ENCODE peak calls at places on chromosomes 4 and X, in eight cellular contexts. A is cardiac muscle cell, B is thyroid gland, L is right lobe of liver, H is AG09309, O is astrocyte of the spinal cord, J is ovary, P is psoas muscle. N is an unnamed sample.

GRCh38 chr4:181432347-181432746 is 810.9 kb upstream of the TENM3 start:
- DNase-seq in O (no peak), A (peak), L (no peak), B (no peak), P (no peak), H (no peak), J (no peak), N (no peak)

GRCh38 chrX:123817288-123817894 is 42.5 kb upstream of the XIAP start:
- DNase-seq in O (no peak), H (no peak), J (no peak), B (no peak), A (no peak), L (peak), P (no peak), N (no peak)

GRCh38 chr4:171676555-171677215 is 136.5 kb upstream of the GALNTL6 start:
- DNase-seq in J (no peak), H (no peak), P (no peak), B (no peak), L (no peak), O (no peak), A (no peak), N (no peak)

GRCh38 chrX:18036394-18036793 is 175.3 kb upstream of the RAI2 start:
- DNase-seq in J (no peak), P (no peak), B (no peak), H (no peak), A (no peak), L (no peak), O (no peak), N (no peak)

GRCh38 chrX:3659761-3660160 is 53.7 kb downstream of the PRKX start:
- DNase-seq in B (no peak), O (peak), H (no peak), J (no peak), A (no peak), P (no peak), L (no peak), N (no peak)

GRCh38 chrX:118228041-118228440 is 111.4 kb upstream of the KLHL13 start:
- DNase-seq in L (no peak), P (no peak), O (peak), B (no peak), A (no peak), H (no peak), J (no peak), N (no peak)

GRCh38 chrX:31199770-31200114 is 127.9 kb upstream of the FTHL17 start:
- DNase-seq in L (no peak), P (no peak), A (no peak), B (no peak), J (no peak), O (no peak), H (no peak), N (no peak)

GRCh38 chrX:115642895-115643530 is 82.0 kb downstream of the PLS3 start:
- DNase-seq in H (peak), O (peak), B (peak), J (no peak), P (no peak), L (no peak), A (peak), N (no peak)

GRCh38 chrX:37350034-37350365 is 836 bp downstream of the PRRG1 start:
- DNase-seq in L (peak), O (peak), A (no peak), J (no peak), B (peak), H (no peak), P (no peak), N (no peak)

GRCh38 chr4:37792241-37792640 is 34.2 kb upstream of the PGM2 start:
- DNase-seq in P (no peak), H (no peak), A (no peak), L (no peak), O (no peak), B (no peak), J (no peak), N (no peak)

GRCh38 chr4:185880571-185880970 is 68.6 kb upstream of the SORBS2 start:
- DNase-seq in A (no peak), J (no peak), B (no peak), H (no peak), O (no peak), P (no peak), L (no peak), N (no peak)

GRCh38 chr4:54439831-54440243 is 210.7 kb downstream of the PDGFRA start:
- DNase-seq in B (peak), O (peak), H (peak), A (no peak), J (no peak), L (peak), P (peak), N (no peak)

GRCh38 chr4:108175966-108176365 is 7.2 kb upstream of the LEF1 start:
- DNase-seq in A (no peak), B (no peak), J (no peak), O (no peak), L (no peak), P (no peak), H (no peak), N (no peak)

GRCh38 chrX:138026211-138026610 is 460.3 kb downstream of the ZIC3 start:
- DNase-seq in P (no peak), H (no peak), B (no peak), J (no peak), L (no peak), A (peak), O (peak), N (no peak)

GRCh38 chr4:118682928-118683327 is 2.3 kb upstream of the METTL14 start:
- DNase-seq in O (peak), L (no peak), B (no peak), P (no peak), J (no peak), A (peak), H (peak), N (no peak)

GRCh38 chrX:39477438-39478120 is 620.2 kb downstream of the BCOR start:
- DNase-seq in B (no peak), J (no peak), P (peak), A (peak), O (peak), L (peak), H (no peak), N (no peak)

GRCh38 chr4:1532549-1533395 is 126.5 kb upstream of the NKX1-1 start:
- DNase-seq in J (no peak), L (no peak), B (no peak), O (no peak), A (no peak), H (no peak), P (peak), N (no peak)

GRCh38 chrX:38896724-38897298 is 95.6 kb downstream of the MID1IP1 start:
- DNase-seq in B (no peak), P (no peak), H (no peak), J (no peak), O (no peak), L (no peak), A (no peak), N (no peak)

GRCh38 chr4:152618971-152619370 is 60.8 kb downstream of the TMEM154 start:
- DNase-seq in L (no peak), H (no peak), J (no peak), B (no peak), A (no peak), O (no peak), P (no peak), N (no peak)

GRCh38 chr4:100590308-100590707 is 72.5 kb upstream of the EMCN start:
- DNase-seq in A (no peak), O (no peak), J (no peak), B (no peak), L (no peak), P (no peak), H (no peak), N (no peak)

GRCh38 chr4:6469898-6470501 is 2.4 kb downstream of the PPP2R2C start:
- DNase-seq in L (no peak), J (no peak), B (no peak), O (no peak), P (no peak), A (no peak), H (no peak), N (no peak)

GRCh38 chr4:68498413-68499007 is 51.2 kb downstream of the TMPRSS11E start:
- DNase-seq in H (peak), A (peak), O (peak), B (peak), J (no peak), P (no peak), L (peak), N (peak)

GRCh38 chr4:17057035-17057434 is 158.6 kb upstream of the LDB2 start:
- DNase-seq in O (no peak), J (no peak), L (no peak), H (no peak), P (no peak), A (no peak), B (no peak), N (no peak)

GRCh38 chr4:17059192-17059634 is 160.8 kb upstream of the LDB2 start:
- DNase-seq in P (peak), A (no peak), J (peak), H (peak), B (peak), O (peak), L (no peak), N (no peak)

GRCh38 chr4:17063870-17064269 is 165.4 kb upstream of the LDB2 start:
- DNase-seq in O (peak), B (no peak), P (no peak), L (no peak), H (peak), J (no peak), A (no peak), N (no peak)

GRCh38 chr4:17058506-17058905 is 160.1 kb upstream of the LDB2 start:
- DNase-seq in H (no peak), A (no peak), L (no peak), P (peak), B (peak), J (peak), O (no peak), N (no peak)

GRCh38 chr4:17060230-17060629 is 161.8 kb upstream of the LDB2 start:
- DNase-seq in H (no peak), O (no peak), A (no peak), J (no peak), B (no peak), L (no peak), P (no peak), N (no peak)
- H3K4me3 ChIP-seq in H (no peak), O (no peak), A (no peak), J (no peak), B (no peak), L (no peak), P (no peak), N (no peak)

GRCh38 chr4:22363071-22363470 is 152.8 kb downstream of the ADGRA3 start:
- DNase-seq in B (no peak), J (no peak), A (no peak), P (no peak), O (no peak), H (no peak), L (no peak), N (no peak)

GRCh38 chr4:22356996-22357596 is 158.8 kb downstream of the ADGRA3 start:
- DNase-seq in J (no peak), A (peak), B (no peak), P (no peak), H (peak), O (peak), L (no peak), N (no peak)
- TF ChIP-seq CTCF in J (no peak), A (peak), B (peak), P (no peak), H (peak), O (peak), L (peak), N (peak)

GRCh38 chrX:6225307-6226052 is 3.2 kb downstream of the NLGN4X start:
- DNase-seq in H (no peak), B (no peak), L (no peak), A (peak), J (no peak), P (no peak), O (no peak), N (no peak)

GRCh38 chrX:6227445-6227820 is 1.2 kb downstream of the NLGN4X start:
- DNase-seq in A (peak), J (no peak), B (no peak), P (no peak), L (no peak), H (no peak), O (no peak), N (no peak)

GRCh38 chrX:6226053-6226645 is 2.5 kb downstream of the NLGN4X start:
- DNase-seq in O (peak), L (no peak), P (peak), B (no peak), A (peak), H (no peak), J (peak), N (no peak)

GRCh38 chrX:6228720-6229119 is at the start of gene NLGN4X:
- DNase-seq in B (no peak), P (no peak), A (peak), H (no peak), L (no peak), O (peak), J (no peak), N (no peak)

DNA sequence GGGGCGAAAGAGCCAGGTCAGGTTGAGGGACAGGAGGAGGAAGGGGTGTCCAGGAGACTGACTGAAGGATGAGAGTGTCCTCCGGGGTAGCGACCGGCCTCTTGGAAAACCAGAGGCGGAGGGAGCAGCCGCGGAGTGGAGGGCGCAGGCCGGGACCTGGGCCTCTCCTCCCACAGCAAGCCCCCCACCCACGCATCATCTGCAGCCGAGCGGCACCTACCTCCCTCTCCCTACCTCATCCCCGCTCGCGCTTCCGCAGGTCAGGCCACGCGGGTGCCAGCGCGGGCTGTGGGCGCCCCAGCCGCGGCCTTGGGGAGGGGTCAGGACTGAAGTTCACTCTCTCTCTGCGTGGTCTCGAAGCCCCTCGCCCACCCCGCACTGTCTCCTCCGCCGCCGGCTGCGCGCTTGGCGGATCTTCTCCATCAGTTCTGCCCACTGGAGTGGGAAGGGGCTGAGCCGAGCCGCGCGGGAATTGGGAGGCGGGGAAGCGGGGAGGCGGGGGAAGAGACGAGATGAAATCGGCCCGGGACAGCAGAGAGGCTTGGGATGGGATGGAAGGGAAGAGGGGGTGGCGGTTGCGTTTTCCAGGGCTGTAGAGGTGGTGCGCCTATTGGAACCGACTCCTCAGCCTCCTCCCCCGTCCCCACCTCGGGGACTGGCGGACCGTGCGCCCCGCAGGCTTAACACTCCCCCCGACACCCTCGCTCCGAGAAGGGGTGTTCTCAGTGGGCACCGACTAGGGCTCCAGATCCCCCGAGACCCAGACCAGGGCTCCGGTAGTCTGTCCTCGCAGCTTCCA is 1.8 kb downstream of the NLGN4X start:
- DNase-seq in B (no peak), J (peak), H (no peak), P (no peak), O (no peak), L (no peak), A (peak), N (no peak)
- H3K4me3 ChIP-seq in B (no peak), J (peak), H (no peak), P (peak), O (peak), L (peak), A (peak), N (no peak)

DNA sequence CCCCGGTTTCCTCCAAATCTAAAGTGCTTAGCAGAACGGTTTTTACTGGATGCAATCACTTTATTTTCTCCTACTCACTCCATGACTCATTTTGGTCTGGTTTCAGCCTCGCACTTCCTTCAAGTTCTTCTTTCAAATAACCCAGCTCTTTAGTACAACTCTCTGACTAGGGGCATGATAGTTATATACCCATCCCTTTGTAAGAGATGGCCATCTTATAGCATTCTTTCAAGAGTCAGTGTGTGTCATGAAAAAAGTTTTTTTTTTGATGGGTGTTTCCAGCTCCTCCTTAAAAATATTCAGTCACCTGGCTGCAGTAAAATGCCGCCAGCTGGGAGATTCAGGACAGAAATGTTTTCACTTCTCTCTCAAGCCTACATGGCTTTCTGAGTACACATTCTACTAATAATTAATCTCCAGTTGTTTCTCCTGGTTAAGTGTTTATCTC is 139.4 kb downstream of the GASK1B start:
- DNase-seq in J (no peak), B (no peak), L (no peak), O (peak), P (no peak), H (no peak), A (no peak), N (no peak)
- TF ChIP-seq CTCF in J (no peak), B (no peak), L (no peak), O (no peak), P (no peak), H (no peak), A (no peak), N (no peak)

DNA sequence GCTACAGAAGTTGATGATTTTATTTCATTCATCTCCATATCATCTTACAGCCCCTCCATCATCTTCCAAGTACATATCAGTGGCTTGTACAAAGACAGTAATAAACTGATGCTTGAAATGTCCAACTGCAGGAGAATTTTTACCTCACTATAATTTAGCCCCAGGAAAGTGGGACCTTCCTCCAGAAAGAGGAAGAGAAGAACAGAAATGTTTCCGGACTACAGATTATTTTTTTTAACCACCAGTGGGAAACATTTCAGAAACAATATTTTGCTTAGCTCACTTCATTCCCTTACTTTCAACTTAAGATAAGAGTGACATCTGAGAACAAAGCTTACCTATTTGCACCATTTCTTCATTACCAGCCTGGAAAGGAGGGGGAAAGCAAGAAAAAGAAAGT is 2.0 kb downstream of the ADAMTS3 start:
- DNase-seq in P (no peak), H (no peak), B (no peak), O (no peak), A (no peak), L (no peak), J (no peak), N (no peak)
- H3K4me3 ChIP-seq in P (peak), H (no peak), B (no peak), O (peak), A (peak), L (no peak), J (peak), N (no peak)

N was measured in AG04449.